ENCODE peak calls at places on chromosome 14, in seven cellular contexts. One of them, this sample, is unnamed.

GRCh38 chr14:24058260-24058950 is 6.6 kb downstream of the CARMIL3 start:
- DNase-seq in hepatocyte: peak; percentile 79
- DNase-seq in MM.1S: peak; percentile 36
- DNase-seq in HL-60: peak; percentile 72
- DNase-seq in HCT116: no peak
- DNase-seq in Peyer's patch: peak; percentile 72
- DNase-seq in left lung: peak; percentile 29
- DNase-seq in this sample: peak; percentile 68

GRCh38 chr14:101506921-101507300 is 54.4 kb upstream of the DIO3 start:
- DNase-seq in left lung: peak; percentile 29
- DNase-seq in HCT116: no peak
- DNase-seq in MM.1S: no peak
- DNase-seq in hepatocyte: no peak
- DNase-seq in HL-60: no peak
- DNase-seq in Peyer's patch: peak; percentile 40
- DNase-seq in this sample: peak; percentile 62

GRCh38 chr14:49366416-49366815 is 219.8 kb downstream of the RPS29 start:
- DNase-seq in hepatocyte: peak; percentile 13
- DNase-seq in left lung: no peak
- DNase-seq in Peyer's patch: no peak
- DNase-seq in MM.1S: no peak
- DNase-seq in HL-60: no peak
- DNase-seq in HCT116: no peak
- DNase-seq in this sample: no peak

GRCh38 chr14:74619672-74620131 is 7.7 kb upstream of the LTBP2 start:
- DNase-seq in Peyer's patch: peak; percentile 57
- DNase-seq in HCT116: no peak
- DNase-seq in MM.1S: no peak
- DNase-seq in hepatocyte: peak; percentile 80
- DNase-seq in HL-60: no peak
- DNase-seq in left lung: peak; percentile 67
- DNase-seq in this sample: peak; percentile 91

GRCh38 chr14:95300002-95300696 is 19.6 kb downstream of the CLMN start:
- DNase-seq in HCT116: no peak
- DNase-seq in MM.1S: no peak
- DNase-seq in left lung: no peak
- DNase-seq in hepatocyte: no peak
- DNase-seq in HL-60: no peak
- DNase-seq in Peyer's patch: no peak
- DNase-seq in this sample: peak; percentile 12

GRCh38 chr14:71467419-71467818 is 464.8 kb upstream of the RGS6 start:
- DNase-seq in hepatocyte: no peak
- DNase-seq in Peyer's patch: no peak
- DNase-seq in left lung: no peak
- DNase-seq in HCT116: no peak
- DNase-seq in MM.1S: no peak
- DNase-seq in HL-60: no peak
- DNase-seq in this sample: no peak

GRCh38 chr14:84885061-84885460 is 644.9 kb upstream of the FLRT2 start:
- DNase-seq in Peyer's patch: no peak
- DNase-seq in HCT116: no peak
- DNase-seq in HL-60: no peak
- DNase-seq in left lung: no peak
- DNase-seq in hepatocyte: no peak
- DNase-seq in MM.1S: no peak
- DNase-seq in this sample: no peak

GRCh38 chr14:90839024-90839888 is 23.0 kb upstream of the TTC7B start:
- DNase-seq in hepatocyte: peak; percentile 3
- DNase-seq in Peyer's patch: no peak
- DNase-seq in HCT116: no peak
- DNase-seq in MM.1S: no peak
- DNase-seq in HL-60: no peak
- DNase-seq in left lung: peak; percentile 64
- DNase-seq in this sample: peak; percentile 37

GRCh38 chr14:80629606-80630005 is 311.9 kb downstream of the CEP128 start:
- DNase-seq in MM.1S: no peak
- DNase-seq in Peyer's patch: no peak
- DNase-seq in hepatocyte: no peak
- DNase-seq in HCT116: no peak
- DNase-seq in HL-60: no peak
- DNase-seq in left lung: no peak
- DNase-seq in this sample: no peak

GRCh38 chr14:81529391-81529790 is 4.3 kb downstream of the SEL1L start:
- DNase-seq in hepatocyte: no peak
- DNase-seq in Peyer's patch: no peak
- DNase-seq in left lung: no peak
- DNase-seq in HL-60: no peak
- DNase-seq in HCT116: peak; percentile 10
- DNase-seq in MM.1S: no peak
- DNase-seq in this sample: no peak

GRCh38 chr14:93112891-93113677 is 2.6 kb downstream of the ITPK1 start:
- DNase-seq in left lung: peak; percentile 79
- DNase-seq in MM.1S: peak; percentile 66
- DNase-seq in hepatocyte: peak; percentile 93
- DNase-seq in HL-60: peak; percentile 75
- DNase-seq in HCT116: peak; percentile 70
- DNase-seq in Peyer's patch: peak; percentile 83
- DNase-seq in this sample: no peak

GRCh38 chr14:80637726-80638619 is 303.6 kb downstream of the CEP128 start:
- DNase-seq in HCT116: no peak
- DNase-seq in left lung: no peak
- DNase-seq in HL-60: no peak
- DNase-seq in hepatocyte: no peak
- DNase-seq in Peyer's patch: no peak
- DNase-seq in MM.1S: no peak
- DNase-seq in this sample: no peak

GRCh38 chr14:20503905-20504304 is 1.4 kb upstream of the RNASE10 start:
- DNase-seq in MM.1S: no peak
- DNase-seq in HCT116: no peak
- DNase-seq in hepatocyte: no peak
- DNase-seq in HL-60: no peak
- DNase-seq in left lung: no peak
- DNase-seq in Peyer's patch: no peak
- DNase-seq in this sample: no peak

GRCh38 chr14:71593966-71594365 is 338.3 kb upstream of the RGS6 start:
- DNase-seq in HL-60: no peak
- DNase-seq in MM.1S: no peak
- DNase-seq in HCT116: no peak
- DNase-seq in left lung: no peak
- DNase-seq in hepatocyte: no peak
- DNase-seq in Peyer's patch: no peak
- DNase-seq in this sample: no peak

GRCh38 chr14:64614992-64615391 is 65.2 kb downstream of the PPP1R36 start:
- DNase-seq in Peyer's patch: no peak
- DNase-seq in HCT116: no peak
- DNase-seq in MM.1S: no peak
- DNase-seq in hepatocyte: no peak
- DNase-seq in HL-60: no peak
- DNase-seq in left lung: no peak
- DNase-seq in this sample: no peak

GRCh38 chr14:100578552-100578951 is 8.7 kb downstream of the BEGAIN start:
- DNase-seq in HL-60: no peak
- DNase-seq in hepatocyte: no peak
- DNase-seq in Peyer's patch: no peak
- DNase-seq in HCT116: no peak
- DNase-seq in MM.1S: no peak
- DNase-seq in left lung: no peak
- DNase-seq in this sample: no peak

GRCh38 chr14:52268191-52269061 is 928 bp downstream of the PTGDR start:
- DNase-seq in Peyer's patch: peak; percentile 50
- DNase-seq in left lung: no peak
- DNase-seq in HL-60: no peak
- DNase-seq in MM.1S: no peak
- DNase-seq in HCT116: no peak
- DNase-seq in hepatocyte: peak; percentile 14
- DNase-seq in this sample: no peak

GRCh38 chr14:58048219-58048618 is 103.8 kb downstream of the ARMH4 start:
- DNase-seq in Peyer's patch: no peak
- DNase-seq in HL-60: no peak
- DNase-seq in left lung: no peak
- DNase-seq in hepatocyte: no peak
- DNase-seq in HCT116: no peak
- DNase-seq in MM.1S: no peak
- DNase-seq in this sample: no peak

GRCh38 chr14:55893695-55894094 is 224.5 kb upstream of the PELI2 start:
- DNase-seq in HL-60: no peak
- DNase-seq in Peyer's patch: no peak
- DNase-seq in left lung: no peak
- DNase-seq in HCT116: no peak
- DNase-seq in MM.1S: no peak
- DNase-seq in hepatocyte: no peak
- DNase-seq in this sample: no peak

GRCh38 chr14:44035707-44036106 is 471.4 kb downstream of the FSCB start:
- DNase-seq in Peyer's patch: no peak
- DNase-seq in hepatocyte: no peak
- DNase-seq in left lung: no peak
- DNase-seq in HL-60: no peak
- DNase-seq in HCT116: no peak
- DNase-seq in MM.1S: no peak
- DNase-seq in this sample: no peak

GRCh38 chr14:23034498-23035302 is at the start of gene PSMB5:
- DNase-seq in left lung: peak; percentile 91
- DNase-seq in HL-60: peak; percentile 95
- DNase-seq in HCT116: peak; percentile 98
- DNase-seq in hepatocyte: peak; percentile 94
- DNase-seq in MM.1S: peak; percentile 91
- DNase-seq in Peyer's patch: peak; percentile 84
- DNase-seq in this sample: peak; percentile 95

GRCh38 chr14:98292191-98292590 is 979.8 kb downstream of the BCL11B start:
- DNase-seq in hepatocyte: no peak
- DNase-seq in MM.1S: no peak
- DNase-seq in Peyer's patch: no peak
- DNase-seq in HL-60: no peak
- DNase-seq in HCT116: no peak
- DNase-seq in left lung: no peak
- DNase-seq in this sample: no peak

DNA sequence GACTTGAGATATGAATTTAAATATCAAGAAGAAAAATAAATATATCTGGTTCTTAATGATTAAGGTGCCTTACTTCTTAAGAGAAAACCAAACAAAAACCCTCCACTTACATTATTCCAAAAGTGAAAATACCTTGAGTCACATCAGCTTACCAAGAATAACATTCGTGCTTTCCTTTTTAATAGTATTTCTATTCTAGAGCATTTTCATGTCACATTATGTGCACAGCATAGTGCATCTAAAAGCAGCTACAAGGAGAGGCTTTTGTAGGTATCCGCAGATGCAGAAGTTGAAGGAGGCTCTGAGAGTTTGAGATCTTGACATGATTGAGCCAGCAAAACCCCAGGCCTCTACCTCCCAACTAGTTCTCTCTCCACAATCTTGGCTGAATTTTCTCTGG is 274.9 kb downstream of the AKAP6 start:
- DNase-seq in Peyer's patch: no peak
- DNase-seq in hepatocyte: no peak
- DNase-seq in HL-60: no peak
- DNase-seq in MM.1S: peak; percentile 43
- DNase-seq in HCT116: no peak
- DNase-seq in left lung: no peak
- DNase-seq in this sample: no peak
- H3K27ac ChIP-seq in Peyer's patch: no peak overlapping the region
- H3K27ac ChIP-seq in hepatocyte: no peak overlapping the region
- H3K27ac ChIP-seq in HL-60: no peak overlapping the region
- H3K27ac ChIP-seq in MM.1S: no peak overlapping the region
- H3K27ac ChIP-seq in HCT116: no peak overlapping the region
- H3K27ac ChIP-seq in left lung: no peak overlapping the region
- H3K27ac ChIP-seq in this sample: no peak overlapping the region

GRCh38 chr14:88929656-88930436 is 105.4 kb downstream of the TTC8 start:
- DNase-seq in hepatocyte: no peak
- DNase-seq in HCT116: no peak
- DNase-seq in MM.1S: no peak
- DNase-seq in left lung: no peak
- DNase-seq in HL-60: no peak
- DNase-seq in Peyer's patch: no peak
- DNase-seq in this sample: no peak
- TF ChIP-seq CTCF in hepatocyte: no peak
- TF ChIP-seq CTCF in HCT116: peak; percentile 40
- TF ChIP-seq CTCF in MM.1S: no peak
- TF ChIP-seq CTCF in left lung: no peak
- TF ChIP-seq CTCF in HL-60: no peak
- TF ChIP-seq CTCF in Peyer's patch: no peak
- TF ChIP-seq CTCF in this sample: peak; percentile 10

GRCh38 chr14:105430535-105430934 is 10.9 kb downstream of the MTA1 start:
- DNase-seq in left lung: no peak
- DNase-seq in HL-60: no peak
- DNase-seq in MM.1S: no peak
- DNase-seq in hepatocyte: no peak
- DNase-seq in Peyer's patch: no peak
- DNase-seq in HCT116: peak; percentile 21
- DNase-seq in this sample: peak; percentile 82

GRCh38 chr14:105430042-105430441 is 10.4 kb downstream of the MTA1 start:
- DNase-seq in hepatocyte: no peak
- DNase-seq in MM.1S: no peak
- DNase-seq in left lung: no peak
- DNase-seq in HL-60: no peak
- DNase-seq in HCT116: no peak
- DNase-seq in Peyer's patch: no peak
- DNase-seq in this sample: no peak

GRCh38 chr14:105431256-105431655 is 11.6 kb downstream of the MTA1 start:
- DNase-seq in MM.1S: no peak
- DNase-seq in hepatocyte: no peak
- DNase-seq in Peyer's patch: no peak
- DNase-seq in HCT116: no peak
- DNase-seq in HL-60: no peak
- DNase-seq in left lung: no peak
- DNase-seq in this sample: peak; percentile 33

GRCh38 chr14:105432657-105433056 is 13.0 kb downstream of the MTA1 start:
- DNase-seq in Peyer's patch: no peak
- DNase-seq in left lung: no peak
- DNase-seq in HCT116: no peak
- DNase-seq in hepatocyte: no peak
- DNase-seq in HL-60: no peak
- DNase-seq in MM.1S: no peak
- DNase-seq in this sample: no peak

GRCh38 chr14:105433161-105433605 is 13.6 kb downstream of the MTA1 start:
- DNase-seq in left lung: no peak
- DNase-seq in hepatocyte: no peak
- DNase-seq in HCT116: no peak
- DNase-seq in Peyer's patch: no peak
- DNase-seq in MM.1S: no peak
- DNase-seq in HL-60: no peak
- DNase-seq in this sample: peak; percentile 67
- H3K27ac ChIP-seq in left lung: no peak overlapping the region
- H3K27ac ChIP-seq in hepatocyte: no peak overlapping the region
- H3K27ac ChIP-seq in HCT116: no peak overlapping the region
- H3K27ac ChIP-seq in Peyer's patch: no peak overlapping the region
- H3K27ac ChIP-seq in MM.1S: no peak overlapping the region
- H3K27ac ChIP-seq in HL-60: no peak overlapping the region
- H3K27ac ChIP-seq in this sample: no peak overlapping the region

GRCh38 chr14:26004342-26004741 is 593.5 kb downstream of the NOVA1 start:
- DNase-seq in HL-60: no peak
- DNase-seq in MM.1S: no peak
- DNase-seq in HCT116: no peak
- DNase-seq in Peyer's patch: no peak
- DNase-seq in hepatocyte: no peak
- DNase-seq in left lung: no peak
- DNase-seq in this sample: no peak

DNA sequence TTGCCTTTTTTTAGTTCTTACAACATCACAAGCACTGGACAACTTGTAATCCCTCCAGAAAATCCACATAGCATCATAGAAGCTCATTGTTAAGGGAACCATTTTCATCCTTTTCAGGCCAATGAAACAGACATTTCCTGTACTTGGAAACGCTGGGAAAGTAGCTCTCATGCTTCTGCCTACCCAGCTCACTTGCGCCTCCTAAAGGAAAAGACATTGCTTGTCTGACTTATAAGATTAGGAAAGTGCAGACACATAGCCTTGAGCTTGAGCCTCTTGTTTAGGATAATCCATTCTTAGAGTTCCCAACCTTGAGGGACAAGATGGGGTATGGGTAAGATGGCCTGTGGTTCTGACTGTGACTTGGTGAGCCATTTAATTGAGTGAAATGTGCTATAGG is 589.5 kb downstream of the NOVA1 start:
- DNase-seq in left lung: no peak
- DNase-seq in MM.1S: no peak
- DNase-seq in HL-60: peak; percentile 3
- DNase-seq in hepatocyte: peak; percentile 8
- DNase-seq in HCT116: no peak
- DNase-seq in Peyer's patch: no peak
- DNase-seq in this sample: no peak
- TF ChIP-seq CTCF in left lung: no peak
- TF ChIP-seq CTCF in MM.1S: no peak
- TF ChIP-seq CTCF in HL-60: no peak
- TF ChIP-seq CTCF in hepatocyte: no peak
- TF ChIP-seq CTCF in HCT116: no peak
- TF ChIP-seq CTCF in Peyer's patch: no peak
- TF ChIP-seq CTCF in this sample: peak; percentile 12

This sample was measured in RWPE2.